ENCODE peak calls at places on chromosomes 13 and 19, in seven cellular contexts. O is fibroblast of lung, Y is HCT116, R is brain microvascular endothelial cell, C is IMR-90, I is A549, B is tibial artery. F is an unnamed sample.

GRCh38 chr19:39676004-39676403 is 20.3 kb downstream of the LGALS16 start:
- DNase-seq in R (no peak), C (no peak), I (peak; percentile 37), B (no peak), O (no peak), Y (no peak), F (no peak)

GRCh38 chr13:45276887-45277286 is 64.1 kb downstream of the TPT1 start:
- DNase-seq in I (no peak), B (no peak), Y (no peak), R (no peak), O (no peak), C (no peak), F (no peak)

GRCh38 chr19:45280471-45280961 is 29.4 kb downstream of the MARK4 start:
- DNase-seq in R (no peak), Y (no peak), C (no peak), O (no peak), I (no peak), B (no peak), F (no peak)

GRCh38 chr19:1266116-1266817 is 2.9 kb upstream of the CIRBP start:
- DNase-seq in R (peak; percentile 66), B (peak; percentile 94), Y (no peak), O (peak; percentile 80), C (peak; percentile 78), I (peak; percentile 87), F (peak; percentile 78)

GRCh38 chr13:53719281-53719680 is 690.7 kb downstream of the OLFM4 start:
- DNase-seq in O (no peak), C (no peak), Y (no peak), R (no peak), I (no peak), B (no peak), F (no peak)

GRCh38 chr19:32581704-32582164 is 744 bp downstream of the PDCD5 start:
- DNase-seq in C (peak; percentile 66), B (no peak), R (peak; percentile 36), I (peak; percentile 54), Y (no peak), O (peak; percentile 38), F (no peak)

GRCh38 chr19:18741566-18742121 is 49.5 kb downstream of the COMP start:
- DNase-seq in R (no peak), I (no peak), C (no peak), O (no peak), Y (no peak), B (no peak), F (no peak)

GRCh38 chr13:30971575-30971974 is 39.1 kb downstream of the TEX26 start:
- DNase-seq in R (no peak), O (peak; percentile 65), Y (no peak), C (peak; percentile 63), I (no peak), B (no peak), F (no peak)

GRCh38 chr19:1076951-1077350 is 10.0 kb downstream of the ARHGAP45 start:
- DNase-seq in I (no peak), B (no peak), C (no peak), Y (no peak), O (no peak), R (no peak), F (peak; percentile 92)

GRCh38 chr19:29663861-29664752 is 1.2 kb upstream of the PLEKHF1 start:
- DNase-seq in R (peak; percentile 21), I (no peak), O (peak; percentile 56), B (peak; percentile 69), C (peak; percentile 33), Y (no peak), F (peak; percentile 33)

GRCh38 chr13:52726258-52726657 is 13.4 kb downstream of the CNMD start:
- DNase-seq in R (no peak), I (no peak), B (no peak), Y (no peak), C (no peak), O (no peak), F (no peak)

GRCh38 chr13:110322828-110323171 is 15.7 kb downstream of the COL4A2 start:
- DNase-seq in R (no peak), C (no peak), O (no peak), Y (no peak), I (no peak), B (peak; percentile 48), F (no peak)

GRCh38 chr13:44577236-44578063 is 1.3 kb upstream of the TSC22D1 start:
- DNase-seq in C (peak; percentile 95), R (peak; percentile 95), O (peak; percentile 93), Y (peak; percentile 88), I (peak; percentile 95), B (peak; percentile 98), F (peak; percentile 95)

GRCh38 chr19:3243851-3244700 is 19.6 kb downstream of the CELF5 start:
- DNase-seq in B (no peak), C (peak; percentile 56), Y (peak; percentile 15), I (peak; percentile 49), R (peak; percentile 43), O (peak; percentile 51), F (peak; percentile 18)

GRCh38 chr19:32880607-32881006 is 11.0 kb upstream of the SLC7A9 start:
- DNase-seq in I (no peak), B (no peak), O (no peak), C (no peak), R (no peak), Y (no peak), F (no peak)

GRCh38 chr13:27919934-27920676 is at the start of gene PDX1:
- DNase-seq in Y (no peak), C (no peak), I (no peak), B (no peak), O (no peak), R (no peak), F (no peak)

GRCh38 chr19:48556163-48556562 is 4.2 kb downstream of the SULT2B1 start:
- DNase-seq in C (peak; percentile 69), R (peak; percentile 41), I (peak; percentile 93), Y (no peak), B (no peak), O (peak; percentile 62), F (no peak)

GRCh38 chr13:97367427-97367826 is 66.5 kb upstream of the RAP2A start:
- DNase-seq in O (peak; percentile 93), I (no peak), C (peak; percentile 78), Y (no peak), B (no peak), R (peak; percentile 82), F (no peak)

GRCh38 chr13:31793246-31793645 is 53.9 kb downstream of the RXFP2 start:
- DNase-seq in Y (no peak), I (no peak), C (peak; percentile 66), B (no peak), R (no peak), O (peak; percentile 20), F (no peak)

GRCh38 chr13:57557979-57558529 is 73.5 kb upstream of the PCDH17 start:
- DNase-seq in B (no peak), I (peak; percentile 1), O (peak; percentile 1), R (no peak), Y (no peak), C (no peak), F (no peak)

GRCh38 chr13:65843314-65843731 is 1386.8 kb downstream of the PCDH9 start:
- DNase-seq in R (no peak), C (no peak), B (no peak), I (no peak), Y (no peak), O (no peak), F (no peak)

GRCh38 chr13:21435710-21436151 is 23.4 kb downstream of the ZDHHC20 start:
- DNase-seq in B (peak; percentile 68), O (peak; percentile 92), I (peak; percentile 58), R (peak; percentile 84), C (peak; percentile 89), Y (peak; percentile 87), F (no peak)

GRCh38 chr19:48735031-48735615 is 5.3 kb downstream of the RASIP1 start:
- DNase-seq in O (peak; percentile 38), R (no peak), B (no peak), Y (no peak), C (no peak), I (peak; percentile 85), F (no peak)

DNA sequence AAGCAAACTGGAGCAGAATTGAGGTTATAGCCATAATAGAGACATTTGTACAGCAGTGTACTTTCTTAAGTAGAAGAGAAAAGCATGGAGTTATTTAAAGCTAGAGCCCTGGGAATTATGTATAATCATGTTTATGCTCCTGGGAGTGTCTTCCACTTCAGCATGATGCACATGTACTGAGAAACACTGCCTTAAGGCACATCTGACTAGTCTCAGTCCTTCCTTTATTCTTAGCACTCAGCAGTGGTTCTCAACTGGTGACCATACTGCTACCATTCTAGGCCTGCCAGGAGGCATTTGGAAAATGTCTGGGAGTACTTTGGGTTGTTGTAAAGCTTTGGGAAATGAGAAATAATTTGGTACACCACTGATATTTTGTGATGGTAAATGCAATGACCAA is 45.8 kb downstream of the VWA8 start:
- DNase-seq in C (peak; percentile 45), R (no peak), B (no peak), I (no peak), O (no peak), Y (no peak), F (no peak)
- H3K27ac ChIP-seq in C (no peak overlapping the region), R (no peak overlapping the region), B (no peak overlapping the region), I (no peak overlapping the region), O (no peak overlapping the region), Y (no peak overlapping the region), F (no peak overlapping the region)

GRCh38 chr19:7294571-7295212 is 478 bp upstream of the INSR start:
- DNase-seq in Y (peak; percentile 75), C (peak; percentile 16), B (peak; percentile 92), O (peak; percentile 34), I (peak; percentile 76), R (no peak), F (no peak)
- TF ChIP-seq CTCF in Y (peak; percentile 46), C (peak; percentile 22), B (peak; percentile 59), O (no peak), I (peak; percentile 35), R (no peak), F (no peak)

DNA sequence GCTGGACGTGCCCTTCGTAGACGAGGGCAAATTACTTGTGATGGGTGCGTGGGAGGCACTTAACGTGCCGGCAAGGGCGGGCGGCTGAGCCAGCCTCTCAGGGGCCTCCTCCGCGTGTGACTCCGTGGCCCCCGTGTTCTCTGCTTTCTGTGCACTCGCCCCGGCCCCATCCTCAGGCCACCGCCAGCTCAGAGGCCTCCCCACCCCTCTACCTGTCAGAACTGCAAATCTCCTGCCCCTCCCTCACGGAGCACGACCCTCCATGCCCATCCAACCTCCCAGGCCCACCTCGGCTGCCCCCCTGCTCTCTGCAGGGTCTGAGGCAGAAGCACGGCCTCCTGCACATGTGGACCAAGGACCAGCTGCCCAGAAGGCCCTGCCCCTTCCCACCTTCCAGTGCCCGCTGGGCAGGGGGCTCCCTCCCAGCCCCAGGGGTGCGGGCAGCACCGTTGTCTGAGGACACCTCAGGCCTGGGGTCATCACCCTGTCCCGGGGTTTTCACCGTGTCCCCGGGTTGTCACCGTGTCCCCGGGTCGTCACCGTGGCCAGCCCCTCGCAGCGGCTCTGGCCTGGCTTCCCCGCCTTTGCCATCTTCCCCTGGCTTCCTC is 44.5 kb downstream of the TMEM255B start:
- DNase-seq in Y (no peak), C (no peak), O (no peak), B (peak; percentile 59), R (no peak), I (no peak), F (no peak)
- H3K27ac ChIP-seq in Y (no peak overlapping the region), C (no peak overlapping the region), O (no peak overlapping the region), B (no peak overlapping the region), R (no peak overlapping the region), I (no peak overlapping the region), F (no peak overlapping the region)

GRCh38 chr19:15112385-15112784 is 5.2 kb downstream of the SYDE1 start:
- DNase-seq in C (no peak), O (no peak), R (no peak), I (peak; percentile 34), B (no peak), Y (peak; percentile 60), F (no peak)
- TF ChIP-seq CTCF in C (no peak), O (no peak), R (no peak), I (no peak), B (no peak), Y (no peak), F (no peak)

F was measured in CD4-positive, alpha-beta T cell.